ENCODE peak calls at places on chromosomes 16 and 17, in four cellular contexts. One of them, this sample, is unnamed.

GRCh38 chr17:15377200-15377599 is 35.8 kb upstream of the TEKT3 start:
- DNase-seq in mammary epithelial cell: peak
- DNase-seq in SK-N-SH: no peak
- DNase-seq in neural progenitor cell: no peak
- DNase-seq in this sample: no peak

GRCh38 chr16:3017806-3018506 is at the start of gene CLDN6:
- DNase-seq in mammary epithelial cell: no peak
- DNase-seq in SK-N-SH: peak
- DNase-seq in neural progenitor cell: peak
- DNase-seq in this sample: no peak

GRCh38 chr16:17328971-17329370 is 141.8 kb downstream of the XYLT1 start:
- DNase-seq in mammary epithelial cell: no peak
- DNase-seq in SK-N-SH: peak
- DNase-seq in neural progenitor cell: no peak
- DNase-seq in this sample: no peak

GRCh38 chr16:20803192-20803560 is 3.1 kb downstream of the ERI2 start:
- DNase-seq in mammary epithelial cell: peak
- DNase-seq in SK-N-SH: no peak
- DNase-seq in neural progenitor cell: no peak
- DNase-seq in this sample: no peak

GRCh38 chr16:1667916-1668315 is 10.2 kb upstream of the JPT2 start:
- DNase-seq in mammary epithelial cell: no peak
- DNase-seq in SK-N-SH: no peak
- DNase-seq in neural progenitor cell: no peak
- DNase-seq in this sample: peak

GRCh38 chr17:19558946-19559345 is 25.3 kb downstream of the SLC47A1 start:
- DNase-seq in mammary epithelial cell: no peak
- DNase-seq in SK-N-SH: no peak
- DNase-seq in neural progenitor cell: no peak
- DNase-seq in this sample: no peak

GRCh38 chr16:50040028-50040427 is 15.0 kb downstream of the CNEP1R1 start:
- DNase-seq in mammary epithelial cell: no peak
- DNase-seq in SK-N-SH: no peak
- DNase-seq in neural progenitor cell: no peak
- DNase-seq in this sample: no peak

GRCh38 chr17:71260366-71260765 is 860.5 kb upstream of the SOX9 start:
- DNase-seq in mammary epithelial cell: peak
- DNase-seq in SK-N-SH: no peak
- DNase-seq in neural progenitor cell: no peak
- DNase-seq in this sample: no peak

GRCh38 chr17:39952665-39953470 is 9.9 kb upstream of the GSDMA start:
- DNase-seq in mammary epithelial cell: peak
- DNase-seq in SK-N-SH: peak
- DNase-seq in neural progenitor cell: peak
- DNase-seq in this sample: peak

GRCh38 chr17:348692-349425 is 3.7 kb downstream of the RPH3AL start:
- DNase-seq in mammary epithelial cell: peak
- DNase-seq in SK-N-SH: no peak
- DNase-seq in neural progenitor cell: peak
- DNase-seq in this sample: peak

GRCh38 chr16:84048306-84048705 is 5.7 kb upstream of the SLC38A8 start:
- DNase-seq in mammary epithelial cell: no peak
- DNase-seq in SK-N-SH: no peak
- DNase-seq in neural progenitor cell: peak
- DNase-seq in this sample: peak

GRCh38 chr17:79031996-79032875 is 8.3 kb downstream of the C1QTNF1 start:
- DNase-seq in mammary epithelial cell: no peak
- DNase-seq in SK-N-SH: no peak
- DNase-seq in neural progenitor cell: no peak
- DNase-seq in this sample: no peak

GRCh38 chr16:72856797-72857196 is 191.1 kb downstream of the ZFHX3 start:
- DNase-seq in mammary epithelial cell: no peak
- DNase-seq in SK-N-SH: peak
- DNase-seq in neural progenitor cell: peak
- DNase-seq in this sample: no peak

GRCh38 chr17:59093702-59094231 is 12.9 kb downstream of the TRIM37 start:
- DNase-seq in mammary epithelial cell: peak
- DNase-seq in SK-N-SH: no peak
- DNase-seq in neural progenitor cell: no peak
- DNase-seq in this sample: no peak

GRCh38 chr17:58189436-58190146 is 2.9 kb upstream of the EPX start:
- DNase-seq in mammary epithelial cell: peak
- DNase-seq in SK-N-SH: peak
- DNase-seq in neural progenitor cell: no peak
- DNase-seq in this sample: peak

GRCh38 chr17:66915204-66915611 is 49.3 kb upstream of the CACNG4 start:
- DNase-seq in mammary epithelial cell: peak
- DNase-seq in SK-N-SH: peak
- DNase-seq in neural progenitor cell: peak
- DNase-seq in this sample: no peak

GRCh38 chr16:82046541-82046940 is 11.5 kb downstream of the HSD17B2 start:
- DNase-seq in mammary epithelial cell: no peak
- DNase-seq in SK-N-SH: no peak
- DNase-seq in neural progenitor cell: no peak
- DNase-seq in this sample: no peak

GRCh38 chr16:75620326-75621169 is 2.5 kb downstream of the ADAT1 start:
- DNase-seq in mammary epithelial cell: no peak
- DNase-seq in SK-N-SH: no peak
- DNase-seq in neural progenitor cell: no peak
- DNase-seq in this sample: no peak

GRCh38 chr16:14057878-14058382 is 13.2 kb upstream of the MRTFB start:
- DNase-seq in mammary epithelial cell: no peak
- DNase-seq in SK-N-SH: no peak
- DNase-seq in neural progenitor cell: no peak
- DNase-seq in this sample: no peak

GRCh38 chr16:85614338-85615013 is 1.4 kb downstream of the GSE1 start:
- DNase-seq in mammary epithelial cell: no peak
- DNase-seq in SK-N-SH: no peak
- DNase-seq in neural progenitor cell: peak
- DNase-seq in this sample: peak

GRCh38 chr16:68368602-68368944 is 57.8 kb downstream of the PRMT7 start:
- DNase-seq in mammary epithelial cell: no peak
- DNase-seq in SK-N-SH: peak
- DNase-seq in neural progenitor cell: peak
- DNase-seq in this sample: no peak

GRCh38 chr16:19644877-19645276 is 73.2 kb downstream of the KNOP1 start:
- DNase-seq in mammary epithelial cell: no peak
- DNase-seq in SK-N-SH: peak
- DNase-seq in neural progenitor cell: no peak
- DNase-seq in this sample: no peak

GRCh38 chr17:36761203-36761945 is 160.0 kb downstream of the MRM1 start:
- DNase-seq in mammary epithelial cell: no peak
- DNase-seq in SK-N-SH: no peak
- DNase-seq in neural progenitor cell: peak
- DNase-seq in this sample: no peak

GRCh38 chr17:13490906-13491502 is 110.7 kb downstream of the HS3ST3A1 start:
- DNase-seq in mammary epithelial cell: no peak
- DNase-seq in SK-N-SH: no peak
- DNase-seq in neural progenitor cell: no peak
- DNase-seq in this sample: no peak

GRCh38 chr17:55601874-55602364 is 90.7 kb upstream of the SMIM36 start:
- DNase-seq in mammary epithelial cell: peak
- DNase-seq in SK-N-SH: peak
- DNase-seq in neural progenitor cell: peak
- DNase-seq in this sample: no peak

GRCh38 chr17:4648741-4649140 is 7.3 kb upstream of the ALOX15 start:
- DNase-seq in mammary epithelial cell: no peak
- DNase-seq in SK-N-SH: no peak
- DNase-seq in neural progenitor cell: no peak
- DNase-seq in this sample: no peak

GRCh38 chr17:74442670-74443515 is 11.0 kb downstream of the GPRC5C start:
- DNase-seq in mammary epithelial cell: no peak
- DNase-seq in SK-N-SH: peak
- DNase-seq in neural progenitor cell: peak
- DNase-seq in this sample: peak

GRCh38 chr16:51839697-51840462 is 688.8 kb upstream of the SALL1 start:
- DNase-seq in mammary epithelial cell: peak
- DNase-seq in SK-N-SH: no peak
- DNase-seq in neural progenitor cell: no peak
- DNase-seq in this sample: no peak
- H3K9ac ChIP-seq in mammary epithelial cell: no peak
- H3K9ac ChIP-seq in SK-N-SH: no peak
- H3K9ac ChIP-seq in neural progenitor cell: no peak
- H3K9ac ChIP-seq in this sample: no peak

GRCh38 chr17:50210249-50211225 is 9.1 kb upstream of the COL1A1 start:
- DNase-seq in mammary epithelial cell: peak
- DNase-seq in SK-N-SH: peak
- DNase-seq in neural progenitor cell: peak
- DNase-seq in this sample: peak
- H3K4me3 ChIP-seq in mammary epithelial cell: no peak
- H3K4me3 ChIP-seq in SK-N-SH: peak
- H3K4me3 ChIP-seq in neural progenitor cell: no peak
- H3K4me3 ChIP-seq in this sample: no peak

GRCh38 chr17:63692195-63692816 is 7.6 kb downstream of the LIMD2 start:
- DNase-seq in mammary epithelial cell: no peak
- DNase-seq in SK-N-SH: no peak
- DNase-seq in neural progenitor cell: no peak
- DNase-seq in this sample: no peak
- TF ChIP-seq CTCF in mammary epithelial cell: no peak
- TF ChIP-seq CTCF in SK-N-SH: no peak
- TF ChIP-seq CTCF in neural progenitor cell: no peak
- TF ChIP-seq CTCF in this sample: no peak

GRCh38 chr16:87635541-87636049 is 33.3 kb downstream of the JPH3 start:
- DNase-seq in mammary epithelial cell: peak
- DNase-seq in SK-N-SH: peak
- DNase-seq in neural progenitor cell: peak
- DNase-seq in this sample: peak
- H3K9ac ChIP-seq in mammary epithelial cell: no peak
- H3K9ac ChIP-seq in SK-N-SH: no peak
- H3K9ac ChIP-seq in neural progenitor cell: no peak
- H3K9ac ChIP-seq in this sample: no peak

DNA sequence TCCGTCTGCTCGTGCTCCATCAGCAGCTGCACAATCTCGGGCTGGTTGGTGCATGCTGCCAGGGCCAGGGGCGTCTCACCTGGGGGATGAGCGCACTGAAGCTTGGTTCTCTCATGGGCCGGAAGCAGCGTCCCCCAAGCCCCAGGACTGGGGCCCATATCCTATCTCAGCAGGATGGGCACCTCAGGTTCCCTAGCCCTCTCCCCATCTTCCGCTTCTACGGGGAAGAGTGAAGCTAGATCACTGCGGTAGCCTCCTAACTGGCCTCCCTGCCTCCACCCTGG is 24.8 kb downstream of the TRPV3 start:
- DNase-seq in mammary epithelial cell: no peak
- DNase-seq in SK-N-SH: no peak
- DNase-seq in neural progenitor cell: no peak
- DNase-seq in this sample: no peak
- H3K4me3 ChIP-seq in mammary epithelial cell: no peak
- H3K4me3 ChIP-seq in SK-N-SH: no peak
- H3K4me3 ChIP-seq in neural progenitor cell: no peak
- H3K4me3 ChIP-seq in this sample: no peak

GRCh38 chr17:17433260-17433659 is 43.5 kb upstream of the MED9 start:
- DNase-seq in mammary epithelial cell: no peak
- DNase-seq in SK-N-SH: no peak
- DNase-seq in neural progenitor cell: no peak
- DNase-seq in this sample: no peak

GRCh38 chr17:17437893-17438292 is 38.9 kb upstream of the MED9 start:
- DNase-seq in mammary epithelial cell: no peak
- DNase-seq in SK-N-SH: no peak
- DNase-seq in neural progenitor cell: no peak
- DNase-seq in this sample: no peak

GRCh38 chr17:17437461-17437860 is 39.3 kb upstream of the MED9 start:
- DNase-seq in mammary epithelial cell: no peak
- DNase-seq in SK-N-SH: no peak
- DNase-seq in neural progenitor cell: no peak
- DNase-seq in this sample: no peak

GRCh38 chr17:17434477-17434876 is 42.3 kb upstream of the MED9 start:
- DNase-seq in mammary epithelial cell: no peak
- DNase-seq in SK-N-SH: no peak
- DNase-seq in neural progenitor cell: no peak
- DNase-seq in this sample: no peak

GRCh38 chr17:17435323-17435722 is 41.5 kb upstream of the MED9 start:
- DNase-seq in mammary epithelial cell: no peak
- DNase-seq in SK-N-SH: no peak
- DNase-seq in neural progenitor cell: no peak
- DNase-seq in this sample: no peak
- TF ChIP-seq CTCF in mammary epithelial cell: no peak
- TF ChIP-seq CTCF in SK-N-SH: peak
- TF ChIP-seq CTCF in neural progenitor cell: no peak
- TF ChIP-seq CTCF in this sample: no peak

DNA sequence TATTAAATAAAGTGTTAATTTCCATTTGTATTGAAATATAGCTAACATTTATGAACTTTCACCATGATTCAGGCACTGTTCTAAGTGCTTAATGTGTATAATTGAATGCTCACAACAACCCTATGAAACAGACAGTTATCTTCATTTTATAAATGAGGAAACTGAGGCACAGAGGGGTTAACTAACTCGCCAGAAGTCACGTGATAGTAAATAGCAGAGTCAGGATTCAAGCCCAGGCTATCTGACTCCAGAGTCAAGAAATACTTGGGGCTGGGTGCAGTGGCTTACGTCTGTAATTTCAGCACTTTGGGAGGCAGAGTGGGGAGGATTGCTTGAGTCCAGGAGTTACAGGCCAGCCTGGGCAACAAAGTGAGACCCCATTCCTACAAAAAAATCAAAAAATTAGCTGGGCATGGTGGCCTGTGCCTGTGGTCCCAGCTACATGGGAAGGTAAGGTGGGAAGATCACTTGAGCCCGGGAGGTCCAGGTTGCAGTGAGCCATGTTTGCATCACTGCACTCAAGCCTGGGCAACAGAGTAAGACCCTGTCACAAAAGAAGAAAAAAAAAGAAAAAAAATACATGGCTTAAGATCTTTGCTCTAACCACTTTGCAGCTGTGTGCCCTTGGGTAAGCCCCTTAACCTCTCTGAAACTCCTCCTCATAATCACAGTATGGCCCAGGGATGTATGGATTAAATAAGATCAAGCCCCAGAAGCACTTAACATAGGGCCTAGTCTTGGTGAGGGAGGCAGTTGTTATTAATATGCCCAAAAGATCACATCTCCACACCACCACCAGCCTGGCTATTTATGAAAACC is 29.0 kb downstream of the WSB1 start:
- DNase-seq in mammary epithelial cell: no peak
- DNase-seq in SK-N-SH: no peak
- DNase-seq in neural progenitor cell: no peak
- DNase-seq in this sample: no peak
- H3K9ac ChIP-seq in mammary epithelial cell: no peak
- H3K9ac ChIP-seq in SK-N-SH: no peak
- H3K9ac ChIP-seq in neural progenitor cell: no peak
- H3K9ac ChIP-seq in this sample: no peak